ENCODE peak calls at places on chromosomes 12 and 14, in six cellular contexts. X is MG63, N is GM03348, J is left cardiac atrium, Q is NCI-H1694, S is choroid plexus epithelial cell. E is an unnamed sample.

GRCh38 chr14:33402604-33403003 is 463.9 kb downstream of the NPAS3 start:
- DNase-seq in X (no peak), N (no peak), S (no peak), Q (no peak), J (no peak), E (no peak)

GRCh38 chr12:49838973-49839633 is 3.8 kb downstream of the BCDIN3D start:
- DNase-seq in N (peak), Q (peak), J (no peak), S (peak), X (no peak), E (no peak)

GRCh38 chr12:81558031-81558430 is 201.1 kb downstream of the PPFIA2 start:
- DNase-seq in S (peak), X (no peak), J (no peak), Q (no peak), N (no peak), E (no peak)

GRCh38 chr12:128077917-128078298 is 189.1 kb upstream of the TMEM132C start:
- DNase-seq in Q (no peak), X (no peak), S (no peak), J (no peak), N (no peak), E (no peak)

GRCh38 chr12:50600364-50600763 is 95.6 kb downstream of the DIP2B start:
- DNase-seq in Q (no peak), J (no peak), S (no peak), N (no peak), X (no peak), E (no peak)

GRCh38 chr12:57488397-57489156 is 709 bp downstream of the MARS1 start:
- DNase-seq in S (peak), X (no peak), Q (peak), J (no peak), N (no peak), E (no peak)

GRCh38 chr12:38138225-38139221 is 178.1 kb upstream of the ALG10B start:
- DNase-seq in N (peak), Q (peak), X (peak), S (peak), J (peak), E (no peak)

GRCh38 chr14:68391292-68392014 is 401.4 kb downstream of the ZFP36L1 start:
- DNase-seq in X (peak), J (no peak), S (peak), N (peak), Q (no peak), E (no peak)

GRCh38 chr12:104671407-104672095 is 214.8 kb downstream of the CHST11 start:
- DNase-seq in J (peak), Q (no peak), X (peak), S (peak), N (peak), E (peak)

GRCh38 chr14:54182419-54183040 is 214.3 kb upstream of the CDKN3 start:
- DNase-seq in J (no peak), X (no peak), S (no peak), N (peak), Q (no peak), E (no peak)

GRCh38 chr12:129750426-129750825 is 153.4 kb downstream of the TMEM132D start:
- DNase-seq in Q (no peak), J (no peak), S (peak), X (no peak), N (no peak), E (no peak)

GRCh38 chr12:130335517-130336392 is 1.9 kb upstream of the PIWIL1 start:
- DNase-seq in N (peak), X (no peak), J (no peak), S (peak), Q (peak), E (no peak)

GRCh38 chr14:68598621-68599447 is 194.0 kb downstream of the ZFP36L1 start:
- DNase-seq in S (peak), X (peak), J (peak), N (no peak), Q (no peak), E (no peak)

GRCh38 chr14:66037361-66037760 is 448.8 kb upstream of the CCDC196 start:
- DNase-seq in S (no peak), Q (no peak), J (no peak), N (no peak), X (no peak), E (no peak)

GRCh38 chr14:74302634-74303569 is at the start of gene ABCD4:
- DNase-seq in Q (peak), X (peak), N (peak), J (peak), S (peak), E (peak)

GRCh38 chr14:75298187-75298985 is 19.8 kb downstream of the FOS start:
- DNase-seq in Q (no peak), S (no peak), J (peak), X (no peak), N (no peak), E (no peak)

GRCh38 chr12:31578632-31579031 is 12.3 kb downstream of the DENND5B start:
- DNase-seq in N (peak), J (peak), Q (no peak), S (no peak), X (peak), E (no peak)

GRCh38 chr12:119644930-119645329 is 23.0 kb upstream of the PRKAB1 start:
- DNase-seq in N (no peak), J (no peak), Q (no peak), S (no peak), X (no peak), E (no peak)

GRCh38 chr14:104935955-104936354 is 11.3 kb downstream of the PLD4 start:
- DNase-seq in N (no peak), J (peak), X (no peak), S (no peak), Q (no peak), E (no peak)

GRCh38 chr14:64708148-64709004 is 4.2 kb downstream of the PLEKHG3 start:
- DNase-seq in Q (no peak), N (no peak), J (peak), X (no peak), S (peak), E (no peak)

GRCh38 chr12:104681012-104681690 is 224.4 kb downstream of the CHST11 start:
- DNase-seq in X (no peak), S (no peak), N (no peak), Q (no peak), J (no peak), E (no peak)

GRCh38 chr12:113006641-113007040 is 28.3 kb downstream of the OAS2 start:
- DNase-seq in S (no peak), X (no peak), J (no peak), Q (no peak), N (no peak), E (no peak)